ENCODE peak calls at places on chromosomes 5 and 9, in six cellular contexts. O is omental fat pad; G is lower lobe of right lung; Y is activated CD4-positive, CD25-positive, alpha-beta regulatory T cell treated with anti-CD3 and anti-CD28 coated beads, Interleukin-2, amount 50 U/mL, for 72 hours; I is dorsolateral prefrontal cortex; D is A549. A is an unnamed sample.

GRCh38 chr5:157164521-157164920 is 1.5 kb downstream of the GARIN3 start:
- DNase-seq in O (no peak), G (no peak), Y (peak; percentile 12), I (no peak), D (no peak), A (no peak)

GRCh38 chr5:28403846-28404245 is 1365.5 kb upstream of the CDH9 start:
- DNase-seq in O (no peak), G (no peak), Y (no peak), I (no peak), D (no peak), A (no peak)

GRCh38 chr9:135613946-135614805 is 25.2 kb downstream of the GLT6D1 start:
- DNase-seq in O (no peak), G (no peak), Y (no peak), I (no peak), D (no peak), A (peak; percentile 62)

GRCh38 chr5:127111112-127111511 is 37.8 kb upstream of the C5orf63 start:
- DNase-seq in O (no peak), G (no peak), Y (no peak), I (no peak), D (no peak), A (no peak)

GRCh38 chr9:130661461-130662098 is 2.8 kb upstream of the PRDM12 start:
- DNase-seq in O (no peak), G (no peak), Y (no peak), I (no peak), D (no peak), A (no peak)

GRCh38 chr5:53109041-53109435 is 519 bp downstream of the MOCS2 start:
- DNase-seq in O (no peak), G (no peak), Y (no peak), I (no peak), D (peak; percentile 6), A (no peak)

GRCh38 chr9:8649157-8649556 is 849.6 kb upstream of the DMAC1 start:
- DNase-seq in O (no peak), G (no peak), Y (no peak), I (no peak), D (no peak), A (no peak)

GRCh38 chr5:68343421-68343826 is 127.9 kb downstream of the PIK3R1 start:
- DNase-seq in O (peak; percentile 24), G (no peak), Y (no peak), I (no peak), D (peak; percentile 38), A (no peak)

GRCh38 chr9:105881654-105882349 is 187.5 kb downstream of the TMEM38B start:
- DNase-seq in O (peak; percentile 54), G (peak; percentile 52), Y (peak; percentile 64), I (peak; percentile 90), D (peak; percentile 71), A (peak; percentile 90)

GRCh38 chr5:150624334-150625163 is 15.9 kb upstream of the SYNPO start:
- DNase-seq in O (no peak), G (no peak), Y (no peak), I (no peak), D (no peak), A (no peak)